ENCODE peak calls at places on chromosomes 13 and 19, in five cellular contexts. D is A549, G is SK-N-SH, Z is HepG2, L is endothelial cell of umbilical vein. S is an unnamed sample.

GRCh38 chr19:32816555-32817099 is 52.9 kb downstream of the SLC7A9 start:
- DNase-seq in D (no peak), G (no peak), Z (no peak), L (no peak), S (no peak)

GRCh38 chr13:109569938-109570711 is 216.3 kb downstream of the IRS2 start:
- DNase-seq in D (no peak), G (no peak), Z (no peak), L (no peak), S (peak; percentile 19)

GRCh38 chr13:100035936-100036335 is 53.0 kb upstream of the PCCA start:
- DNase-seq in G (no peak), D (no peak), L (no peak), Z (peak; percentile 9), S (no peak)

GRCh38 chr19:40751065-40751923 is at the start of gene SNRPA:
- DNase-seq in L (peak; percentile 99), D (peak; percentile 100), Z (peak; percentile 97), G (peak; percentile 90), S (peak; percentile 94)

GRCh38 chr19:12939292-12939606 is 840 bp downstream of the CALR start:
- DNase-seq in Z (no peak), G (no peak), L (no peak), D (no peak), S (peak; percentile 63)

GRCh38 chr19:17041994-17042393 is 15.4 kb upstream of the CPAMD8 start:
- DNase-seq in L (peak; percentile 55), D (no peak), G (no peak), Z (no peak), S (no peak)

GRCh38 chr19:1041272-1041834 is 1.4 kb downstream of the ABCA7 start:
- DNase-seq in L (no peak), Z (no peak), G (no peak), D (no peak), S (no peak)

GRCh38 chr19:48554385-48555091 is 2.6 kb downstream of the SULT2B1 start:
- DNase-seq in L (no peak), D (peak; percentile 85), G (no peak), Z (peak; percentile 67), S (peak; percentile 78)

GRCh38 chr19:43872547-43873336 is 45.6 kb downstream of the ZNF283 start:
- DNase-seq in L (peak; percentile 3), Z (no peak), G (no peak), D (no peak), S (no peak)
- TF ChIP-seq MAX in L (no peak), Z (no peak), G (no peak), D (no peak), S (no peak)

GRCh38 chr13:45219123-45219891 is 18.5 kb upstream of the KCTD4 start:
- DNase-seq in D (no peak), G (no peak), L (peak; percentile 29), Z (peak; percentile 65), S (no peak)
- H3K4me3 ChIP-seq in D (peak overlapping the region; percentile 14), G (no peak overlapping the region), L (no peak overlapping the region), Z (no peak overlapping the region), S (no peak overlapping the region)

DNA sequence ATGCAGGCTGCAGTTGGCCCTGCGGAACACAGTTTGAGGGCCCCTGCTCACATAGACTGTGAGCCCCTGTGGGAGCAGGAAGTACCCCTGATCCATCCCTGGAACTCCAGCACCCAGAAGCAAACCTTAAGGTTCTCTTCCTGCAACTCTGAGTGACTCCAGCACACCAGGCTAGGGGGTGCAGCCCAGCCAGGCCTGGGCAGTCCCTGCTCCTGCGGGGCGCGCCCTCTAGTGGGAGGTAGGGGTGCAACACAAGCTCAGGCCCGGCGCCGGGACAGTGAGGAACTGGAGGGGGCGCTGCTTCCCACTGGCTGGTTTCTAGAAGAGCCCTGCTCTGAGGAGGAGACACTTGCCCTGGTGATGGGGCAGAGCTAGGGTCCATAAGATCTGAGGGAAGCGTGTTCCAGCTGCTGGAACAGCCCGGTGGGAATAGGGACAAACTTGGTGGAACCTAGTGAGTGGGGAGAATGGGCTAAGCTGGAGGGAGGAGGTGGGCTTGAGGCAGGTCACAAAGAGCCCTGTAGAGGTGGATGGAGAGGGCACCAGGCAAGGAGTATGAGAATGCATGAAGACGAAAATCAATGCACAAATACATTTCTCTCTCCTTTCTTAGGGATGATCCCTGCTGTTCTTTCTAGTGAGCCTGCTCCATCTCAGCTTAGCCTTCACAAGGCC is 5.0 kb downstream of the ZSCAN5A start:
- DNase-seq in Z (peak; percentile 39), L (peak; percentile 47), G (peak; percentile 80), D (no peak), S (peak; percentile 73)
- TF ChIP-seq MAX in Z (no peak), L (no peak), G (no peak), D (no peak), S (no peak)

GRCh38 chr13:97434417-97435296 is 688 bp downstream of the RAP2A start:
- DNase-seq in D (no peak), G (peak; percentile 22), L (peak; percentile 59), Z (no peak), S (peak; percentile 62)
- H3K4me3 ChIP-seq in D (peak overlapping the region; percentile 77), G (peak overlapping the region; percentile 77), L (peak overlapping the region; percentile 77), Z (peak overlapping the region; percentile 89), S (peak overlapping the region; percentile 70)

S was measured in NB4.